ENCODE peak calls at places on chromosomes 11 and 22, in six cellular contexts. N is AG04449, L is neural crest cell, W is adrenal gland, C is sigmoid colon, R is foreskin fibroblast. E is an unnamed sample.
A peak's percentile ranks its signal among the peaks of the same experiment; 100 is the strongest.

GRCh38 chr11:117796456-117797428 is at the start of gene DSCAML1:
- DNase-seq in N (no peak), L (peak; percentile 25), W (no peak), C (no peak), R (no peak), E (no peak)

GRCh38 chr11:47715082-47715669 is at the start of gene AGBL2:
- DNase-seq in N (no peak), L (peak; percentile 66), W (peak; percentile 73), C (peak; percentile 86), R (peak; percentile 48), E (peak; percentile 21)

GRCh38 chr11:118221419-118221818 is 3.4 kb downstream of the JAML start:
- DNase-seq in N (no peak), L (no peak), W (no peak), C (no peak), R (no peak), E (no peak)

GRCh38 chr11:108340958-108341357 is 118.1 kb downstream of the ATM start:
- DNase-seq in N (no peak), L (no peak), W (no peak), C (no peak), R (no peak), E (peak; percentile 92)

GRCh38 chr22:19798825-19799224 is 38.2 kb downstream of the TBX1 start:
- DNase-seq in N (no peak), L (no peak), W (no peak), C (no peak), R (no peak), E (no peak)

GRCh38 chr11:33893711-33894401 is 2.0 kb upstream of the LMO2 start:
- DNase-seq in N (no peak), L (no peak), W (no peak), C (no peak), R (no peak), E (no peak)

GRCh38 chr22:42717197-42717967 is 3.3 kb downstream of the A4GALT start:
- DNase-seq in N (no peak), L (no peak), W (no peak), C (no peak), R (no peak), E (peak; percentile 42)

GRCh38 chr11:83656931-83657330 is 370.8 kb upstream of the CCDC90B start:
- DNase-seq in N (no peak), L (no peak), W (no peak), C (no peak), R (no peak), E (no peak)

GRCh38 chr22:20084547-20085413 is 4.7 kb downstream of the DGCR8 start:
- DNase-seq in N (no peak), L (peak; percentile 49), W (no peak), C (no peak), R (no peak), E (peak; percentile 16)

GRCh38 chr22:32696089-32696488 is 105.4 kb upstream of the TIMP3 start:
- DNase-seq in N (no peak), L (no peak), W (no peak), C (no peak), R (no peak), E (no peak)

GRCh38 chr22:23113067-23113846 is 28.5 kb downstream of the RSPH14 start:
- DNase-seq in N (no peak), L (no peak), W (no peak), C (no peak), R (peak; percentile 21), E (no peak)

GRCh38 chr22:27748355-27749168 is 53.0 kb downstream of the MN1 start:
- DNase-seq in N (no peak), L (no peak), W (no peak), C (peak; percentile 69), R (peak; percentile 12), E (peak; percentile 82)

GRCh38 chr11:76075699-76076098 is 130.6 kb downstream of the WNT11 start:
- DNase-seq in N (no peak), L (no peak), W (no peak), C (no peak), R (no peak), E (no peak)

GRCh38 chr11:62981743-62982142 is 3.0 kb downstream of the SLC22A6 start:
- DNase-seq in N (no peak), L (no peak), W (no peak), C (no peak), R (no peak), E (no peak)

GRCh38 chr22:26835929-26836528 is 178.6 kb downstream of the MIAT start:
- DNase-seq in N (no peak), L (peak; percentile 59), W (peak; percentile 37), C (no peak), R (peak; percentile 14), E (peak; percentile 67)

GRCh38 chr11:18705651-18706281 is 7.2 kb downstream of the TMEM86A start:
- DNase-seq in N (no peak), L (no peak), W (peak; percentile 56), C (peak; percentile 80), R (no peak), E (no peak)

GRCh38 chr11:61516675-61517516 is 8.3 kb downstream of the LRRC10B start:
- DNase-seq in N (no peak), L (peak; percentile 81), W (no peak), C (no peak), R (no peak), E (peak; percentile 30)

GRCh38 chr11:110121204-110121603 is 28.0 kb downstream of the ZC3H12C start:
- DNase-seq in N (peak; percentile 9), L (no peak), W (no peak), C (no peak), R (peak; percentile 59), E (peak; percentile 71)

GRCh38 chr11:34192481-34193401 is 87.3 kb downstream of the NAT10 start:
- DNase-seq in N (peak; percentile 33), L (no peak), W (peak; percentile 83), C (peak; percentile 86), R (peak; percentile 89), E (peak; percentile 95)

GRCh38 chr11:41578421-41579047 is 119.1 kb upstream of the LRRC4C start:
- DNase-seq in N (no peak), L (no peak), W (no peak), C (no peak), R (no peak), E (peak; percentile 26)

GRCh38 chr22:30857791-30858190 is 110.8 kb downstream of the MORC2 start:
- DNase-seq in N (no peak), L (no peak), W (no peak), C (no peak), R (no peak), E (no peak)

GRCh38 chr22:40058265-40058664 is 63.5 kb downstream of the FAM83F start:
- DNase-seq in N (no peak), L (no peak), W (peak; percentile 60), C (no peak), R (no peak), E (no peak)

GRCh38 chr11:70493891-70494290 is 95.6 kb downstream of the CTTN start:
- DNase-seq in N (no peak), L (no peak), W (no peak), C (peak; percentile 36), R (no peak), E (no peak)

GRCh38 chr22:29197096-29197495 is 8.6 kb upstream of the EMID1 start:
- DNase-seq in N (no peak), L (no peak), W (no peak), C (peak; percentile 12), R (no peak), E (no peak)

GRCh38 chr22:46287873-46288751 is 8.6 kb upstream of the GTSE1 start:
- DNase-seq in N (no peak), L (no peak), W (peak; percentile 60), C (no peak), R (no peak), E (no peak)

GRCh38 chr11:118893662-118894061 is 10.0 kb downstream of the CXCR5 start:
- DNase-seq in N (no peak), L (no peak), W (no peak), C (no peak), R (no peak), E (no peak)

GRCh38 chr11:83070878-83071640 is 638 bp downstream of the RAB30 start:
- DNase-seq in N (no peak), L (no peak), W (peak; percentile 67), C (peak; percentile 85), R (no peak), E (peak; percentile 15)

GRCh38 chr11:14904745-14905103 is 12.7 kb upstream of the CYP2R1 start:
- DNase-seq in N (no peak), L (no peak), W (peak; percentile 56), C (peak; percentile 88), R (peak; percentile 47), E (peak; percentile 4)
- TF ChIP-seq CTCF in N (peak; percentile 91), L (peak; percentile 60), W (peak; percentile 75), C (peak; percentile 81), R (peak; percentile 95), E (peak; percentile 76)

GRCh38 chr11:133968300-133968699 is 11.5 kb upstream of the IGSF9B start:
- DNase-seq in N (no peak), L (peak; percentile 40), W (no peak), C (no peak), R (no peak), E (no peak)

GRCh38 chr11:133964946-133965632 is 8.3 kb upstream of the IGSF9B start:
- DNase-seq in N (no peak), L (no peak), W (no peak), C (peak; percentile 78), R (no peak), E (peak; percentile 85)

GRCh38 chr11:133966147-133966546 is 9.4 kb upstream of the IGSF9B start:
- DNase-seq in N (no peak), L (no peak), W (no peak), C (no peak), R (no peak), E (no peak)

GRCh38 chr11:133967599-133968238 is 11.0 kb upstream of the IGSF9B start:
- DNase-seq in N (no peak), L (no peak), W (no peak), C (no peak), R (no peak), E (no peak)

GRCh38 chr11:133966924-133967598 is 10.3 kb upstream of the IGSF9B start:
- DNase-seq in N (no peak), L (peak; percentile 49), W (peak; percentile 25), C (peak; percentile 73), R (no peak), E (no peak)
- TF ChIP-seq CTCF in N (peak; percentile 35), L (peak; percentile 36), W (peak; percentile 37), C (peak; percentile 33), R (peak; percentile 13), E (no peak)

DNA sequence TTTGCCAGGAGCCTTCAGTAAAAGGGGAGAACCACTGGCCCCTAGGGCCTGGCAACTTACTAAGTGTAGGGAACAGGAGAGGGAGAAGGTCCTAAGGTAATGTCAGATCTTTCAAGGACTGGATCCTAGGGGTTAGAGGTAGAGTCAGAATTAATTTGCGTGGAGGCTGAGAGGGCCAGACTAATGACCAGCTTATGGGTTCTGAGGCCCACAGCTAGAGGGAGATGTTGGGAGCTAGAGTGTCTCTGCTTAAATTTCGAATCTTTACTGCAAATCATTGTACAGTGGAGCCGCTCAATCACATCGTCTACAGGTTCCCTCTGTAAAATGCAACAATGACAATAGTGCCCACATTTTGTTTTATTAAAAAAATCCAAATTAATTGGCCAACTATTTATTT is 31.4 kb downstream of the CLMP start:
- DNase-seq in N (no peak), L (no peak), W (no peak), C (no peak), R (no peak), E (no peak)
- TF ChIP-seq CTCF in N (no peak), L (no peak), W (no peak), C (no peak), R (no peak), E (no peak)

DNA sequence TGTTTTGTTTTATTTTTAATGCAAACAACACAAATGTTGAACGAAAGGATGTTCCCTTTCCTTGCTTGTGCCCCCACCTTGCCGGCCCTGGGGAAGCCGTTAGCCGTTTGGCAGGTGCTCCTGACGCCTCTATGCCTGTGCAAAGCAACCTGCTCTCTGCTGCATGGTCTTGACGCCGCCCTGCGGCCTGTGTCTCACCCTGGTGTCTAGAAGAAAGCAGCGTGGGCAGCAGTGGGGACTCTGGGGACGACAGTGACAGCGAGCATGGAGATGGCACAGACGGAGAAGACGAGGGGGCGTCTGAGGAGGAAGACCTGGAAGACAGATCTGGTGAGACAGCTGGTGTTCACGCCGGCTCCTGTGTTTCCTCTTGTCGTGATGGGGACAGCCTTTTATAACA is 5.5 kb downstream of the PHRF1 start:
- DNase-seq in N (no peak), L (no peak), W (no peak), C (no peak), R (no peak), E (no peak)
- TF ChIP-seq CTCF in N (no peak), L (no peak), W (no peak), C (no peak), R (no peak), E (no peak)

E was measured in MCF 10A.